ENCODE peak calls at places on chromosomes 3 and 15, in nine cellular contexts. R is cardiac muscle cell; A is suprapubic skin; T is CD8-positive, alpha-beta T cell; M is SJSA1; P is CD8-positive, alpha-beta memory T cell; B is endodermal cell; U is lung; S is DND-41. K is an unnamed sample. For H3K4me1, the result is how much of the 10 kb centered on the place peaks cover.

GRCh38 chr3:95750097-95750496 is 1064.3 kb upstream of the EPHA6 start:
- DNase-seq in R (no peak), A (no peak), T (no peak), M (no peak), P (no peak), B (no peak), U (no peak), S (no peak), K (no peak)

GRCh38 chr3:49649576-49649975 is 24.6 kb upstream of the APEH start:
- DNase-seq in R (no peak), A (no peak), T (no peak), M (no peak), P (no peak), B (no peak), U (no peak), S (no peak), K (no peak)

GRCh38 chr15:66594344-66594743 is 28.5 kb upstream of the LCTL start:
- DNase-seq in R (no peak), A (no peak), T (no peak), M (no peak), P (no peak), B (peak), U (no peak), S (no peak), K (no peak)

GRCh38 chr15:97961067-97961954 is 808 bp downstream of the ARRDC4 start:
- DNase-seq in R (peak), A (peak), T (peak), M (no peak), P (no peak), B (peak), U (peak), S (peak), K (peak)

GRCh38 chr3:19948192-19948591 is 1.3 kb downstream of the RAB5A start:
- DNase-seq in R (no peak), A (no peak), T (no peak), M (peak), P (no peak), B (no peak), U (no peak), S (no peak), K (no peak)

GRCh38 chr3:185152433-185153169 is at the start of gene C3orf70:
- DNase-seq in R (peak), A (no peak), T (no peak), M (peak), P (no peak), B (peak), U (peak), S (no peak), K (peak)

GRCh38 chr3:129481783-129482332 is 41.8 kb downstream of the IFT122 start:
- DNase-seq in R (no peak), A (peak), T (peak), M (no peak), P (peak), B (peak), U (peak), S (no peak), K (peak)

GRCh38 chr3:9074079-9074478 is 110.8 kb upstream of the RAD18 start:
- DNase-seq in R (no peak), A (no peak), T (no peak), M (no peak), P (no peak), B (no peak), U (no peak), S (no peak), K (no peak)

GRCh38 chr3:64456674-64457073 is 231.1 kb downstream of the ADAMTS9 start:
- DNase-seq in R (no peak), A (no peak), T (no peak), M (no peak), P (no peak), B (no peak), U (no peak), S (no peak), K (no peak)

GRCh38 chr3:13234155-13234505 is 160.9 kb upstream of the IQSEC1 start:
- DNase-seq in R (no peak), A (no peak), T (no peak), M (no peak), P (peak), B (no peak), U (no peak), S (no peak), K (no peak)

GRCh38 chr15:28977377-28978010 is 91.7 kb downstream of the APBA2 start:
- DNase-seq in R (no peak), A (no peak), T (no peak), M (peak), P (no peak), B (peak), U (no peak), S (no peak), K (no peak)

GRCh38 chr3:37591130-37591865 is 270.4 kb upstream of the CTDSPL start:
- DNase-seq in R (no peak), A (no peak), T (no peak), M (no peak), P (no peak), B (no peak), U (no peak), S (no peak), K (no peak)

DNA sequence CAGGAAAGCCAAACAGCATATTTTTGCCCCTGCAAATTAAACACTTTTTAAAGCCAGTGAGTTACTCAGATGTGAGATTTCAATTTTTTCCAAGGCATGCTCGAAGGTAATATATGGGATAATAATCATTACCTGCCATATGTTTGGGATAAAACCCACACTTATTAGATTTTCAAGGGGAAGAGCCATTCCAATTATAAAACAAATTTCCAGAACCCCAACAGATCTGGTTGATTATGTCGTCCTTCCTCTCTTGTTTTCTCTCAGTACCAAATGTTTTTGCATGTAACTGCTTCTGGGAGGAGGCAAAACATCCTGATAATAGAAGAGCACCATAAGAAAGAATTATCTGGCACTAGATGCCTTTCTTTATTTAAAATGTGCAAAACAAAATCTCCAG is 115.1 kb downstream of the AKAP13 start:
- DNase-seq in R (no peak), A (no peak), T (no peak), M (no peak), P (no peak), B (no peak), U (no peak), S (no peak), K (no peak)
- H3K4me1 ChIP-seq in R (under half), A (half or more), T (under half), M (under half), P (under half), B (under half), U (under half), S (under half), K (under half)

GRCh38 chr3:42841332-42841731 is 32.1 kb downstream of the ACKR2 start:
- DNase-seq in R (no peak), A (no peak), T (no peak), M (no peak), P (no peak), B (no peak), U (no peak), S (no peak), K (no peak)

GRCh38 chr3:42846682-42847522 is 28.8 kb downstream of the CYP8B1 start:
- DNase-seq in R (no peak), A (no peak), T (no peak), M (no peak), P (no peak), B (no peak), U (peak), S (no peak), K (no peak)

GRCh38 chr3:42844815-42845214 is 30.9 kb downstream of the CYP8B1 start:
- DNase-seq in R (no peak), A (no peak), T (no peak), M (no peak), P (no peak), B (no peak), U (no peak), S (no peak), K (no peak)

GRCh38 chr3:42847731-42848130 is 27.9 kb downstream of the CYP8B1 start:
- DNase-seq in R (no peak), A (no peak), T (no peak), M (no peak), P (no peak), B (no peak), U (no peak), S (no peak), K (no peak)

DNA sequence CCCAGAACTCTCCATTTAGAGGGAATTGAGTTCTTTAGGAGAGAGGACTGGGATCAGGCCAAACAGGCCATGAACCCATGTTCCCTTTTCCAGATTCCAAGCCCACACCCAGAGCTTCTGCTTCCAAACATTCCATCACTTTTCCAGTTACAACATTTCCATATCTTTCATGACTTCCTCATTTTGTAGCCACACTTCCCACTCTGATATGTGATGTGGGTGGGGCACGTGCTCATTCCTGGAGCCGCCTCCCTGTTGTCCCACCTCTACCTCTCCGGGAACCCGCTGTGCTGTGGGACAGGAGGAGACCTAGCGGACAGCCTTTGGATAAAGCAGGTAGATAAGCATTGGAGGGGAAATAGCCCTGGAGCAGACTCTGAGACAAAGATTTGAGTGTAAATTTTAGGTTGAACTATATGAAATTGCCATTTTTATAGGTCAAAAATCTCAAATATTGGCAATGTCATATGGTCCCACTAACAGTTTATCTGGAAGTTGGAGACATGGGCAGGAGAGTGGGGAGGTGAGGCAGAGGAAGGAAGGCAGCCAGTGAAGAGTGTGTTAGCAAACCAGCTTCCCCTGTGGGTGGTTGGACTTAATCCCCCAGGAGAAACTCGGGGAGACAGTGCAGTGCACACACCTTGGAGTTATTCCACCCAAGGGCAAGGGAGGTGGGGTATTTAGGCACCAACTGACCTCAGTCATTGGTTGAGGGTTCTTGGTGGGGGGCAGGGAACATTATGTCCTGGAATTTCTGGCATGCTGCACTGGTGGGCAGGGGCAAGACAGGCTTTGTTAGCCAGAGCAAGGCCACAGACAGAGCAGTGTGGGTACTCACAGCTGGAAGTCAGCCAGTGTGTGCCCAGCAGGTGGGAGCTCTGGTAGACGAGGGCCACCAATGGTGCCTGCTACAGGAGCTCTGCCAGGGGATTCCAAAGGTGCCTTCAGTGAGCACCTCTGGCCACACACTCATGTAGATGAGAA is 31.7 kb downstream of the CYP8B1 start:
- DNase-seq in R (no peak), A (no peak), T (no peak), M (no peak), P (no peak), B (peak), U (no peak), S (no peak), K (no peak)
- H3K27ac ChIP-seq in R (no peak), A (peak), T (no peak), M (no peak), P (no peak), B (no peak), U (peak), S (no peak), K (no peak)

DNA sequence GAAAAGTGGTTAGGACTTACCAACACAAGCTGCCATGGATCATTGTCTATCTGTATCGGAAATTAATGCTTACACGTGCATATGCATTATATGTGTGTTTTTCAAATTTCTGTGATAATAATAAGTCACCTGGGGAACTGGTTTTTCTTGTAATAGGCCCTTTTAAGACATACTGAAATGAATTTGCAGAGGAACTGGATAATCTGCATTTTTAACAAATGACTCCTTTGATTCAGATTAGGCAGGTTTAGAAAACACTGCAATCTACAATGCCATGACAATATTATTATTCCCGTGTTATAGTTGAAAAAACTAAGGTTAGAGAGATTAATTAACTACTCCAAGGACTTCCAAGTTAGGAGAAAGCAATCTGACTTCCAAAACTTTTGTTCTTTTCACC is 23.4 kb downstream of the STRIT1 start:
- DNase-seq in R (no peak), A (no peak), T (no peak), M (no peak), P (no peak), B (no peak), U (no peak), S (no peak), K (no peak)
- H3K4me1 ChIP-seq in R (under half), A (under half), T (under half), M (under half), P (under half), B (under half), U (under half), S (under half), K (under half)

GRCh38 chr15:58682234-58682633 is 67.3 kb downstream of the ADAM10 start:
- DNase-seq in R (no peak), A (no peak), T (no peak), M (no peak), P (no peak), B (no peak), U (no peak), S (no peak), K (no peak)

GRCh38 chr15:58690703-58691102 is 58.8 kb downstream of the ADAM10 start:
- DNase-seq in R (no peak), A (no peak), T (no peak), M (no peak), P (no peak), B (no peak), U (no peak), S (peak), K (no peak)

GRCh38 chr15:58686286-58686685 is 63.2 kb downstream of the ADAM10 start:
- DNase-seq in R (no peak), A (no peak), T (no peak), M (no peak), P (no peak), B (peak), U (no peak), S (no peak), K (no peak)

GRCh38 chr15:58684036-58684700 is 65.3 kb downstream of the ADAM10 start:
- DNase-seq in R (no peak), A (no peak), T (no peak), M (no peak), P (no peak), B (no peak), U (no peak), S (no peak), K (no peak)

GRCh38 chr15:58684751-58685150 is 64.8 kb downstream of the ADAM10 start:
- DNase-seq in R (no peak), A (no peak), T (no peak), M (no peak), P (no peak), B (no peak), U (no peak), S (no peak), K (no peak)
- H3K27ac ChIP-seq in R (peak), A (no peak), T (no peak), M (no peak), P (no peak), B (no peak), U (no peak), S (no peak), K (no peak)

DNA sequence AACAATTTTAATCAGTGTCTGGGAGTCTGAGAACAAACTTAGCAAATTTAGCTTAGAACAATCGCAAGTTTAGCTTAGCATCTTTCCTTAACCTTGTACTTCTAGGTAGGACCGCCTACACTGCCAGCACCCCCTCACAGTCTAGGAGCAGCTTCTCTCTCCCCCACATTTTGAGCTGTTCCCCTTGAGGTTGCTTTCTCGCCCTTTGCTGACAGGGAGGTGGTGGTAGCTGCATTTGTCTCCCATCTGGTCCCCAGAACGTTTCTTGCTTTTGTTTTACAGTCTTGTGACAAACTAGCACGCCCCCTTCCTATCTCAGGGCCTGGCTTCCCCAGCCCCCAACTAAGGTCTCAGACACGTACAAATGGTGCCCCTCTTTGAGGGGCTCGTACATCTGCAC is 27.4 kb downstream of the CRTC3 start:
- DNase-seq in R (no peak), A (no peak), T (no peak), M (no peak), P (no peak), B (no peak), U (no peak), S (no peak), K (no peak)
- H3K4me1 ChIP-seq in R (under half), A (half or more), T (half or more), M (under half), P (half or more), B (under half), U (under half), S (under half), K (under half)

GRCh38 chr3:101039285-101039684 is 46.1 kb upstream of the ABI3BP start:
- DNase-seq in R (peak), A (no peak), T (no peak), M (no peak), P (no peak), B (no peak), U (no peak), S (no peak), K (no peak)

GRCh38 chr3:101038880-101039279 is 45.7 kb upstream of the ABI3BP start:
- DNase-seq in R (no peak), A (no peak), T (no peak), M (no peak), P (no peak), B (no peak), U (no peak), S (no peak), K (no peak)

GRCh38 chr3:101037613-101038012 is 44.4 kb upstream of the ABI3BP start:
- DNase-seq in R (no peak), A (no peak), T (no peak), M (no peak), P (no peak), B (no peak), U (no peak), S (no peak), K (no peak)

GRCh38 chr3:101036676-101037075 is 43.5 kb upstream of the ABI3BP start:
- DNase-seq in R (no peak), A (no peak), T (no peak), M (no peak), P (no peak), B (no peak), U (no peak), S (no peak), K (no peak)

GRCh38 chr3:101038393-101038792 is 45.2 kb upstream of the ABI3BP start:
- DNase-seq in R (no peak), A (no peak), T (no peak), M (no peak), P (no peak), B (no peak), U (no peak), S (no peak), K (no peak)
- H3K27ac ChIP-seq in R (no peak), A (no peak), T (no peak), M (no peak), P (no peak), B (no peak), U (no peak), S (no peak), K (no peak)

GRCh38 chr15:74432968-74433591 is 678 bp downstream of the SEMA7A start:
- DNase-seq in R (no peak), A (no peak), T (no peak), M (no peak), P (no peak), B (no peak), U (no peak), S (no peak), K (no peak)
- H3K4me1 ChIP-seq in R (under half), A (under half), T (under half), M (under half), P (under half), B (under half), U (under half), S (under half), K (under half)